ENCODE peak calls at places on chromosomes 5 and 9, in four cellular contexts. E is foreskin fibroblast, C is fibroblast of the aortic adventitia, T is colonic mucosa. J is an unnamed sample.

GRCh38 chr9:135330685-135331590 is 148.6 kb upstream of the PPP1R26 start:
- DNase-seq in E (no peak), C (no peak), T (no peak), J (no peak)

GRCh38 chr9:71830131-71830530 is 61.8 kb upstream of the CEMIP2 start:
- DNase-seq in E (no peak), C (no peak), T (no peak), J (no peak)

GRCh38 chr5:111997308-111998159 is 240.5 kb upstream of the NREP start:
- DNase-seq in E (peak), C (peak), T (no peak), J (no peak)

GRCh38 chr9:19156026-19156474 is 28.8 kb upstream of the PLIN2 start:
- DNase-seq in E (no peak), C (no peak), T (no peak), J (no peak)

GRCh38 chr5:178230879-178231735 is 1.5 kb downstream of the PHYKPL start:
- DNase-seq in E (peak), C (peak), T (no peak), J (no peak)

GRCh38 chr9:16429671-16430070 is 440.8 kb downstream of the BNC2 start:
- DNase-seq in E (no peak), C (no peak), T (no peak), J (no peak)

GRCh38 chr5:59132131-59132530 is 549.3 kb downstream of the RAB3C start:
- DNase-seq in E (no peak), C (no peak), T (no peak), J (no peak)

GRCh38 chr5:142736247-142736632 is 33.9 kb upstream of the ARHGAP26 start:
- DNase-seq in E (no peak), C (no peak), T (no peak), J (no peak)

DNA sequence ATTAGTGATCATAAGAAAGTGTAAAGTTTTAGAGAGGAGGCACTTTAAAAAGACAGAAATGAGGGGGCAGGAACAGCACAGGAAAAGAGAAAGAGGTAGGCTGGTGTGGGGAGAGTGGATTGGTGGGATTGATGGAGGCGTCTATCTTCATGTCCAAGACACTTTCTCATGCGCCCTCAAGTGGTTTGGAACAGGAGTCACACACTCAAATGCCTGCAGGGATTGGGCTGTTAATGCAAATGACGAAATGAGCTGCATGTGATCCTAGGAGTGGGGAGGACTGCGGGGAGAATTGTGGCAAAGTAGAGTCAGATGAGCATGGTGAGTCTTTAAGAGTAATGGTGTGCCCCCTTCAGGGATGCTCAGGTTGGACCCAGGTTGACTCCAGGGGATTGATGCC is 5.5 kb downstream of the SLC36A3 start:
- DNase-seq in E (peak), C (peak), T (peak), J (no peak)
- TF ChIP-seq CTCF in E (peak), C (peak), T (no peak), J (no peak)

DNA sequence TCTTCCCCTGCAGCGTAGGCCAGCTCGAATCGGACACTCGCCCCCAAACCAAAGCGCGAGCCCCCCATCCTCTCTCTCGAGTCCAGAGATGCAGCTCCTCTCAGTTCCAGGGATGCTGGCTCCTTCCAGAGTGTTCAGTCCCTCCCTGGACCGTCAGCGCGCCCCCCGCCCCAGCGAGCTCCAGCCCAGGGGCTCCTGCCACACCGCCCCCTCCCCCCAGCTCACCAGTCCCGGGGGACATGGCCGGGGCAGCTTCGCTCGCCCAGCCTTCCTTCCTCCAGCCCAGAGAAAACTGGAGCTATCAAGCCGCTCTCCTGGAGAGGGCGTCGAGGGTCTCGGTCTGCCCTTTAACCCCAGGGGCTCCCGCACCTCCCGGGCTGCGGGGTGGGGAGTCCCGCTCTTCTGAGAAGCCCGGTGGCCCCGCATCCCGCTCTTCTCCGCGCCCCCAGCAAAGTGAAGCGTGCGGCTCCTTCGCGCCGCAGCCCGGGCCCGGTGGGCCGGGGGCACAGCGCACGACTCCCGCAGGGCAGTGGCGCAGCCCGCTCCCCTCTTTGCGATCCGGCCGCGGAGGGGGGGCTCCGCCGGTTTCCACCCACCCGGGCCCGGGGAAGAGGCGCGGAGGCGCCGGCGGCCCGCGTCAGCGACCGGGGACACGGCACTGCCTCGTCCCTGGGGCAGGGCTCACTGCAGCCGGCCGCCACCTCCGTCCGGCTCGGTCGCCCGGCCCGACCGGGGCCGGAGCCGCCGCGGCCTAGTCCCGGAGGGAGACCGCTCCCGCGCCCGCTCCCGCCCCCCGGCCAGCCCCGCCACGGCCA is 585 bp downstream of the MIER3 start:
- DNase-seq in E (peak), C (peak), T (peak), J (no peak)
- TF ChIP-seq CTCF in E (no peak), C (no peak), T (no peak), J (no peak)

DNA sequence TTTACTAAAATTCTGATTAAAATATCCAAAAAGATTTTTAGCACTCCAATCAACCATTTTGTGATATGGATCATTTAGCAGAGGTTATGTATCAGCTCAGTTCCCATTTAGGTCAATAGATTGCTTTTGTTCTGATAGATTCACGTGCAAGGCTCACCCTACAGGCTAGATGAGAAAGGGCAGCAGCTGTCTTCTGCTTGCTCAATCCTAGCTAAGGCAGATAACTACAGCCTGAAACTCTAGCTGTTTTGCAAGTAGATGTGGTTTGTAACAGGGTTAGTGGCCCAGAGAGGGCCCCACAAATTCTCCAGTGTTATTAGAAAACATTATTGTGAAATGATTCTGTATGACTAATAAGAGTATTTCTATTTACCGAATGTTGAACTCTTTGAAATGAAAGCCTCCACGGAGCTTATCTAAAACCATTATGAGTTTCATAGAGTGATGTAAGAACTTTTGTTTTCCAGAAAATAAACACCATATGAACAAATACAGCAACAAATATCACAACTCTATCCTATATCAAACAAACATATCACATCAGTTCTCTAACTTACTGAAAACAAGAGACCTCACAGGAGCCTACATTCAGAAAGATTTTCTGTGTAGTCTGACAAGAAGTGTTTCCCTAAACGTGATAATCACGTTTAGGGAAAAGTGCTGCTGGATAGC is 841.9 kb upstream of the ACO1 start:
- DNase-seq in E (peak), C (peak), T (no peak), J (no peak)
- TF ChIP-seq CTCF in E (no peak), C (peak), T (no peak), J (no peak)

GRCh38 chr5:149174847-149175234 is 33.5 kb downstream of the ABLIM3 start:
- DNase-seq in E (no peak), C (no peak), T (no peak), J (no peak)
- TF ChIP-seq CTCF in E (no peak), C (no peak), T (no peak), J (no peak)

DNA sequence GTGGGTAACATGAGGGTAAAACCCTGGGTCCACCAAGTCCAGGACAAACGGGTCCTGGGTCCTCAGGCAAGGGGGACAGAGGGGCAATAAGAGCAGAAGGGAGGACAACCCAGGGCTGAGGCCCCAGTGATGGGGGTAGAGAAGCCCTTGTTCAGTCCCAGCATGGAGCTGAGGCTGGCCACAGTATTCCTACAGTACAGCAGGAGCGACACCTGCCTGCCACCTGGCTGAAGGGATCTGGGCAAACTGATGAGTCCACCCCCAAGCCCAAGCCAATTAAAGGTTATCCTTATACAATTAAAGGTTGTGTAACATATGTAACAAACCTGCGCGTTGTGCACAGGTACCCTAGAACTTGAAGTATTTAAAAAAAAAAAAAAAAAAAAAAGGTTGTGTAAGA is 97.7 kb upstream of the LRRTM2 start:
- DNase-seq in E (no peak), C (no peak), T (no peak), J (no peak)
- TF ChIP-seq CTCF in E (no peak), C (no peak), T (no peak), J (no peak)

GRCh38 chr9:137187386-137187785 is 974 bp downstream of the ANAPC2 start:
- DNase-seq in E (no peak), C (no peak), T (no peak), J (no peak)

GRCh38 chr9:137188086-137188489 is 272 bp downstream of the ANAPC2 start:
- DNase-seq in E (no peak), C (no peak), T (no peak), J (no peak)

GRCh38 chr9:137190315-137190853 is 1.9 kb downstream of the SSNA1 start:
- DNase-seq in E (peak), C (no peak), T (no peak), J (no peak)

GRCh38 chr9:137189297-137190295 is 1.1 kb downstream of the SSNA1 start:
- DNase-seq in E (no peak), C (no peak), T (no peak), J (no peak)

GRCh38 chr9:137188490-137189296 is at the start of the genes ANAPC2 and SSNA1:
- DNase-seq in E (peak), C (peak), T (peak), J (peak)
- TF ChIP-seq CTCF in E (peak), C (peak), T (peak), J (no peak)

GRCh38 chr9:2838984-2839367 is 4.9 kb downstream of the PUM3 start:
- DNase-seq in E (no peak), C (no peak), T (no peak), J (no peak)

GRCh38 chr9:2838356-2838983 is 5.4 kb downstream of the PUM3 start:
- DNase-seq in E (no peak), C (peak), T (no peak), J (no peak)

GRCh38 chr9:2833096-2833495 is 10.8 kb downstream of the PUM3 start:
- DNase-seq in E (no peak), C (peak), T (no peak), J (no peak)

DNA sequence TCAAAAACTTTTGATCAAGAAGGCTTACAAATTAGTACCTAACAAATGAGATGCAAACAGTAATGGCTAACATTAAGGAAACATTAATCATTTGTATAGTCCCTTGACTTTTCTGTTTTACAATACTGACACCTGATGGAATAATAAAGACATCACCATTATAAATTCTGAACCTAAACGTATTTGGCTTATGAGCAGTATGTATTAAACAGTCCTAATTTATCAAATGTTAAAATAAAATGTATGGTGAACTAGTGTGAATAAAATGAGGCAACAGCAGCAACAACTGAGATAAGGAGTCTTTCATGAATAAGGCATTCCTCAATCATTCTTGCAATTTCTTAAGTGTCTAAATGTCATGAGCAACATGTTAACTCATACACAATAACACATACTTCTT is 6.0 kb downstream of the PUM3 start:
- DNase-seq in E (no peak), C (peak), T (no peak), J (no peak)
- TF ChIP-seq CTCF in E (no peak), C (peak), T (no peak), J (no peak)

DNA sequence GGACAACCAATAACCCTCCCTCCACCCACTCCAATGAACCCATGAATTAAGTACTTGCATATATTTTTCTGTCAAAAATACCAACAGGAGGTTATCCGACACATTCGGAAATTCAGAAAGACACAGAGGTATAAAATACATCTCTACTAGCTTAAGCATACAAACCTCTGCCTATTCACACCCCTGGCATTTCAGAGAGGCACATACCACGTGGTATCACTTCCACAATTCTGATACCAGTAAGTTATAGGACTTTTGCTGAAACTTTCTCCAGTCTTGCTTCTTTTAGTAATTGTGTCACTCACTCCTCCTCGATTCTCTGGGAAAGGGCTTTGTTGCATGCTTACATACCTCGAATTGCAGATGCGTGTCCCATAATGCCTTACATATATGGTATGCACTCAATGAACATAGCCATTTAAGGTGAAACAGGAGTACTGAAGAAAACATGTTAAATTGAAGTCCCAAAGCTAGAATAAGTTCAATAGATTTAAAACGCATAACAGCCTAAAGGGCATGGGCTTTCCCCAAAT is 58.1 kb downstream of the TLE1 start:
- DNase-seq in E (no peak), C (no peak), T (no peak), J (no peak)
- TF ChIP-seq CTCF in E (no peak), C (no peak), T (no peak), J (no peak)

GRCh38 chr5:51960617-51961115 is 577.4 kb downstream of the ISL1 start:
- DNase-seq in E (peak), C (peak), T (no peak), J (no peak)
- TF ChIP-seq CTCF in E (peak), C (peak), T (peak), J (no peak)

J was measured in activated B cell treated with CpG ODN at 0.5 μM for 24 hours.